ENCODE peak calls at places on chromosomes 1 and 21, in six cellular contexts. Y is hepatocyte, G is PC-3, U is OCI-LY7, M is GM23338, D is SK-N-SH. S is an unnamed sample.

GRCh38 chr1:94622757-94623156 is 81.2 kb upstream of the F3 start:
- DNase-seq in Y (peak; percentile 54), G (peak; percentile 63), U (no peak), M (peak; percentile 49), D (no peak), S (peak; percentile 53)

GRCh38 chr1:198278922-198279321 is 122.1 kb downstream of the NEK7 start:
- DNase-seq in Y (no peak), G (no peak), U (no peak), M (no peak), D (no peak), S (no peak)

GRCh38 chr1:41640141-41640751 is 155.8 kb upstream of the EDN2 start:
- DNase-seq in Y (no peak), G (no peak), U (no peak), M (no peak), D (no peak), S (no peak)

GRCh38 chr1:150971583-150972416 is 2.8 kb downstream of the CERS2 start:
- DNase-seq in Y (peak; percentile 55), G (no peak), U (peak; percentile 32), M (peak; percentile 67), D (peak; percentile 39), S (peak; percentile 54)

GRCh38 chr1:199202331-199202730 is 563.5 kb downstream of the PTPRC start:
- DNase-seq in Y (peak; percentile 9), G (peak; percentile 67), U (no peak), M (no peak), D (no peak), S (no peak)

GRCh38 chr1:45974541-45975269 is 157.7 kb downstream of the PIK3R3 start:
- DNase-seq in Y (peak; percentile 39), G (peak; percentile 7), U (no peak), M (no peak), D (no peak), S (no peak)

GRCh38 chr1:30742300-30742962 is 15.1 kb downstream of the LAPTM5 start:
- DNase-seq in Y (no peak), G (no peak), U (no peak), M (no peak), D (no peak), S (no peak)

GRCh38 chr1:3001471-3002348 is 19.6 kb upstream of the ACTRT2 start:
- DNase-seq in Y (no peak), G (no peak), U (no peak), M (no peak), D (no peak), S (no peak)

GRCh38 chr1:78277253-78277652 is 213.5 kb upstream of the PTGFR start:
- DNase-seq in Y (no peak), G (peak; percentile 74), U (no peak), M (no peak), D (no peak), S (peak; percentile 83)

GRCh38 chr1:228392111-228392936 is 14.3 kb downstream of the TRIM11 start:
- DNase-seq in Y (no peak), G (no peak), U (no peak), M (no peak), D (no peak), S (peak; percentile 30)

GRCh38 chr1:61504840-61505239 is 220.1 kb downstream of the TM2D1 start:
- DNase-seq in Y (no peak), G (peak; percentile 63), U (no peak), M (no peak), D (no peak), S (peak; percentile 56)

GRCh38 chr21:25944672-25945213 is 210.0 kb downstream of the GABPA start:
- DNase-seq in Y (no peak), G (no peak), U (no peak), M (no peak), D (no peak), S (peak; percentile 40)

GRCh38 chr1:58011978-58012377 is 534.5 kb downstream of the OMA1 start:
- DNase-seq in Y (no peak), G (no peak), U (no peak), M (no peak), D (no peak), S (no peak)

GRCh38 chr21:43305811-43306311 is 121.1 kb downstream of the SIK1 start:
- DNase-seq in Y (no peak), G (no peak), U (no peak), M (no peak), D (no peak), S (no peak)

GRCh38 chr1:99590578-99591209 is 55.2 kb upstream of the PALMD start:
- DNase-seq in Y (no peak), G (peak; percentile 91), U (no peak), M (no peak), D (peak; percentile 4), S (peak; percentile 92)

GRCh38 chr1:12143631-12144155 is 23.1 kb upstream of the TNFRSF1B start:
- DNase-seq in Y (peak; percentile 86), G (peak; percentile 92), U (no peak), M (no peak), D (no peak), S (peak; percentile 78)

GRCh38 chr1:232600430-232601258 is 29.3 kb downstream of the SIPA1L2 start:
- DNase-seq in Y (no peak), G (no peak), U (peak; percentile 49), M (peak; percentile 28), D (no peak), S (no peak)

GRCh38 chr1:178174539-178174938 is 80.6 kb downstream of the RASAL2 start:
- DNase-seq in Y (no peak), G (no peak), U (no peak), M (no peak), D (no peak), S (no peak)

GRCh38 chr1:164780863-164781262 is 221.9 kb downstream of the PBX1 start:
- DNase-seq in Y (peak; percentile 36), G (peak; percentile 39), U (no peak), M (no peak), D (no peak), S (peak; percentile 97)

GRCh38 chr1:121452484-121452883 is 267.7 kb downstream of the SRGAP2C start:
- DNase-seq in Y (no peak), G (no peak), U (no peak), M (no peak), D (no peak), S (no peak)

GRCh38 chr21:37564924-37565529 is 198.5 kb downstream of the DYRK1A start:
- DNase-seq in Y (peak; percentile 62), G (peak; percentile 6), U (no peak), M (no peak), D (no peak), S (peak; percentile 41)

GRCh38 chr21:41622831-41623548 is 115.0 kb upstream of the TMPRSS2 start:
- DNase-seq in Y (no peak), G (peak; percentile 51), U (no peak), M (no peak), D (no peak), S (peak; percentile 71)

GRCh38 chr21:15001113-15001512 is 63.7 kb downstream of the NRIP1 start:
- DNase-seq in Y (no peak), G (no peak), U (no peak), M (no peak), D (no peak), S (no peak)

GRCh38 chr1:105072446-105072845 is 1322.7 kb downstream of the AMY1C start:
- DNase-seq in Y (no peak), G (peak; percentile 40), U (no peak), M (no peak), D (no peak), S (no peak)

GRCh38 chr1:38559180-38559874 is 300.2 kb downstream of the RRAGC start:
- DNase-seq in Y (peak; percentile 20), G (no peak), U (peak; percentile 7), M (peak; percentile 33), D (no peak), S (peak; percentile 10)

GRCh38 chr21:35084869-35085268 is 35.8 kb upstream of the RUNX1 start:
- DNase-seq in Y (no peak), G (peak; percentile 95), U (no peak), M (no peak), D (no peak), S (peak; percentile 90)

GRCh38 chr1:183544598-183545297 is 45.5 kb downstream of the NCF2 start:
- DNase-seq in Y (peak; percentile 62), G (no peak), U (no peak), M (peak; percentile 28), D (no peak), S (no peak)

GRCh38 chr21:15289896-15290841 is 225.4 kb upstream of the NRIP1 start:
- DNase-seq in Y (peak; percentile 62), G (no peak), U (no peak), M (peak; percentile 86), D (peak; percentile 58), S (peak; percentile 8)

GRCh38 chr1:246699095-246699735 is 25.0 kb upstream of the SCCPDH start:
- DNase-seq in Y (peak; percentile 94), G (peak; percentile 96), U (peak; percentile 87), M (peak; percentile 95), D (peak; percentile 86), S (peak; percentile 97)

GRCh38 chr1:230123280-230124186 is 56.5 kb downstream of the GALNT2 start:
- DNase-seq in Y (no peak), G (no peak), U (peak; percentile 92), M (no peak), D (no peak), S (no peak)
- TF ChIP-seq EZH2phosphoT487 in Y (no peak), G (no peak), U (no peak), M (no peak), D (no peak), S (no peak)

DNA sequence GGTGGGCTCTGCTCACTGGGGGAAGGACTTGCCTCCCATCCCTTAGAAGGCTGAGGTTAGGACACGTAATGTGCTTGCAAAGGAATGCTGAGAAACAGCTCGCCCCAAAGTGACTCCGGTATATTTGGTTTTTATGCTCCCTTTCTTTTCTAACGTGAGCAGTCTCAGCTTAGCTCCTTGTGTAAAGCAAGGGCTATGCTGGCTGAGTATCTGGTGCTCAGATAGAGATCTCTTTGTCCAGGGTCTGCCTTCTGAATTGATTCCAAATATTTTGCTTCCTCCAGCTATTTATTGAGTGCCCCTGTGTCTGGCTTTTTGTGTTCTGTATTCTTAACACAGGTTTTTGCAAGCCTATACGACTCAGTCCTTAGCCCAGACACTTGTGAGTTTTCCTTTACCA is 94.5 kb upstream of the ARTN start:
- DNase-seq in Y (no peak), G (no peak), U (no peak), M (no peak), D (peak; percentile 51), S (no peak)
- H3K4me2 ChIP-seq in Y (no peak overlapping the region), G (no peak overlapping the region), U (no peak overlapping the region), M (peak overlapping the region; percentile 33), D (no peak overlapping the region), S (no peak overlapping the region)

GRCh38 chr21:16423921-16424320 is 694.1 kb downstream of the USP25 start:
- DNase-seq in Y (no peak), G (no peak), U (no peak), M (no peak), D (no peak), S (no peak)

GRCh38 chr21:16420086-16420724 is 690.4 kb downstream of the USP25 start:
- DNase-seq in Y (peak; percentile 49), G (no peak), U (no peak), M (no peak), D (peak; percentile 7), S (peak; percentile 14)

GRCh38 chr21:16424331-16424749 is 694.6 kb downstream of the USP25 start:
- DNase-seq in Y (no peak), G (no peak), U (no peak), M (no peak), D (peak; percentile 4), S (no peak)

GRCh38 chr21:16425297-16425696 is 695.5 kb downstream of the USP25 start:
- DNase-seq in Y (no peak), G (no peak), U (no peak), M (no peak), D (no peak), S (no peak)

GRCh38 chr21:16422702-16423101 is 692.9 kb downstream of the USP25 start:
- DNase-seq in Y (no peak), G (no peak), U (no peak), M (no peak), D (no peak), S (no peak)
- TF ChIP-seq EZH2phosphoT487 in Y (no peak), G (no peak), U (no peak), M (no peak), D (no peak), S (no peak)

GRCh38 chr1:16979475-16980327 is 719 bp downstream of the MFAP2 start:
- DNase-seq in Y (peak; percentile 76), G (no peak), U (no peak), M (peak; percentile 68), D (peak; percentile 87), S (peak; percentile 66)
- H3K4me2 ChIP-seq in Y (peak overlapping the region; percentile 97), G (no peak overlapping the region), U (no peak overlapping the region), M (peak overlapping the region; percentile 99), D (peak overlapping the region; percentile 94), S (peak overlapping the region; percentile 93)

S was measured in GM23248.